ENCODE peak calls at places on chromosome 19, in seven cellular contexts. S, M, C, X, U, E and V are unnamed samples.

GRCh38 chr19:4357095-4357797 is 13.9 kb downstream of the MPND start:
- DNase-seq in M (no peak), C (no peak), E (no peak), S (no peak), U (no peak), X (no peak), V (no peak)

GRCh38 chr19:40006273-40006691 is 9.4 kb downstream of the ZNF546 start:
- DNase-seq in S (no peak), C (peak; percentile 70), M (no peak), X (no peak), U (no peak), E (no peak), V (peak; percentile 88)

GRCh38 chr19:1211494-1212234 is 6.1 kb downstream of the STK11 start:
- DNase-seq in C (no peak), X (no peak), M (no peak), S (peak; percentile 16), E (peak; percentile 93), U (no peak), V (no peak)

GRCh38 chr19:33125929-33126388 is 6.0 kb upstream of the WDR88 start:
- DNase-seq in E (peak; percentile 60), S (peak; percentile 58), X (peak; percentile 59), M (peak; percentile 71), C (peak; percentile 76), U (peak; percentile 66), V (peak; percentile 82)

GRCh38 chr19:12205296-12205695 is 42.4 kb downstream of the ZNF136 start:
- DNase-seq in S (no peak), C (no peak), X (no peak), M (no peak), U (no peak), E (no peak), V (no peak)

GRCh38 chr19:4707956-4708650 is 15.5 kb downstream of the DPP9 start:
- DNase-seq in U (no peak), C (peak; percentile 41), E (peak; percentile 75), M (no peak), X (no peak), S (no peak), V (peak; percentile 64)

GRCh38 chr19:51417107-51417806 is at the start of gene SIGLEC10:
- DNase-seq in M (peak; percentile 80), S (no peak), E (no peak), X (no peak), U (peak; percentile 56), C (peak; percentile 19), V (peak; percentile 7)

GRCh38 chr19:51341976-51342580 is at the start of gene VSIG10L:
- DNase-seq in C (no peak), U (no peak), S (peak; percentile 86), X (no peak), M (no peak), E (no peak), V (no peak)

GRCh38 chr19:13091400-13092161 is 11.1 kb downstream of the LYL1 start:
- DNase-seq in S (no peak), M (no peak), X (no peak), U (no peak), E (no peak), C (peak; percentile 96), V (peak; percentile 86)

GRCh38 chr19:39046037-39046821 is 13.9 kb upstream of the FBXO27 start:
- DNase-seq in M (no peak), X (no peak), U (no peak), S (peak; percentile 93), E (no peak), C (peak; percentile 17), V (peak; percentile 10)

GRCh38 chr19:51511353-51511752 is 9.8 kb upstream of the SIGLEC12 start:
- DNase-seq in M (no peak), X (peak; percentile 7), C (no peak), S (no peak), U (no peak), E (no peak), V (peak; percentile 2)

GRCh38 chr19:33139165-33139564 is 7.3 kb downstream of the WDR88 start:
- DNase-seq in C (no peak), E (no peak), M (no peak), U (no peak), S (no peak), X (no peak), V (no peak)

GRCh38 chr19:14150041-14150769 is 13.8 kb upstream of the ASF1B start:
- DNase-seq in C (no peak), M (peak; percentile 56), U (no peak), S (no peak), E (no peak), X (no peak), V (no peak)

GRCh38 chr19:3163230-3163886 is 15.2 kb upstream of the S1PR4 start:
- DNase-seq in C (peak; percentile 61), X (peak; percentile 71), U (peak; percentile 82), M (peak; percentile 87), E (peak; percentile 68), S (peak; percentile 70), V (peak; percentile 69)

GRCh38 chr19:40802300-40803169 is 3.5 kb downstream of the EGLN2 start:
- DNase-seq in S (no peak), C (peak; percentile 46), M (no peak), U (no peak), X (no peak), E (peak; percentile 52), V (no peak)

GRCh38 chr19:7645656-7646425 is 8.9 kb downstream of the STXBP2 start:
- DNase-seq in C (no peak), X (no peak), S (no peak), E (no peak), U (no peak), M (no peak), V (no peak)

GRCh38 chr19:43768273-43769050 is 12.3 kb downstream of the KCNN4 start:
- DNase-seq in S (no peak), X (no peak), U (no peak), M (no peak), E (no peak), C (peak; percentile 28), V (no peak)

GRCh38 chr19:5096536-5096935 is 127.6 kb downstream of the KDM4B start:
- DNase-seq in U (no peak), E (no peak), S (no peak), X (no peak), M (no peak), C (no peak), V (no peak)

GRCh38 chr19:14545716-14546082 is 16.3 kb downstream of the TECR start:
- DNase-seq in M (no peak), X (no peak), C (no peak), S (no peak), U (no peak), E (no peak), V (no peak)

GRCh38 chr19:31258211-31259052 is 90.8 kb downstream of the TSHZ3 start:
- DNase-seq in C (no peak), M (no peak), E (no peak), U (peak; percentile 21), X (no peak), S (no peak), V (no peak)

GRCh38 chr19:16661480-16662034 is 618 bp downstream of the TMEM38A start:
- DNase-seq in S (no peak), M (no peak), C (no peak), X (no peak), E (peak; percentile 32), U (peak; percentile 41), V (no peak)

GRCh38 chr19:10206226-10206873 is 11.6 kb upstream of the DNMT1 start:
- DNase-seq in E (no peak), U (no peak), M (no peak), X (no peak), C (peak; percentile 78), S (no peak), V (peak; percentile 64)

GRCh38 chr19:15332311-15332996 is at the start of gene BRD4:
- DNase-seq in E (peak; percentile 71), U (peak; percentile 78), C (peak; percentile 37), M (peak; percentile 72), S (peak; percentile 64), X (peak; percentile 81), V (peak; percentile 47)

GRCh38 chr19:8148088-8148409 is 1.3 kb downstream of the FBN3 start:
- DNase-seq in U (no peak), M (no peak), X (no peak), E (no peak), S (no peak), C (no peak), V (no peak)